ENCODE peak calls at places on chromosomes 12 and 14, in eight cellular contexts. One of them, this sample, is unnamed.

GRCh38 chr12:71469235-71469873 is 29.8 kb downstream of the LGR5 start:
- DNase-seq in ovary: no peak
- DNase-seq in fibroblast of lung: peak
- DNase-seq in GM12865: no peak
- DNase-seq in HL-60: no peak
- DNase-seq in A549: no peak
- DNase-seq in mammary epithelial cell: peak
- DNase-seq in lower leg skin: no peak
- DNase-seq in this sample: no peak

GRCh38 chr14:49594347-49595089 is 4.2 kb upstream of the LRR1 start:
- DNase-seq in ovary: no peak
- DNase-seq in fibroblast of lung: peak
- DNase-seq in GM12865: peak
- DNase-seq in HL-60: no peak
- DNase-seq in A549: no peak
- DNase-seq in mammary epithelial cell: no peak
- DNase-seq in lower leg skin: no peak
- DNase-seq in this sample: peak

GRCh38 chr14:76309572-76310551 is 66.1 kb upstream of the ESRRB start:
- DNase-seq in ovary: no peak
- DNase-seq in fibroblast of lung: no peak
- DNase-seq in GM12865: no peak
- DNase-seq in HL-60: no peak
- DNase-seq in A549: no peak
- DNase-seq in mammary epithelial cell: no peak
- DNase-seq in lower leg skin: no peak
- DNase-seq in this sample: no peak

GRCh38 chr12:11980133-11980532 is 90.6 kb upstream of the BCL2L14 start:
- DNase-seq in ovary: no peak
- DNase-seq in fibroblast of lung: no peak
- DNase-seq in GM12865: peak
- DNase-seq in HL-60: no peak
- DNase-seq in A549: no peak
- DNase-seq in mammary epithelial cell: no peak
- DNase-seq in lower leg skin: no peak
- DNase-seq in this sample: no peak

GRCh38 chr14:92039073-92039719 is 663 bp downstream of the TRIP11 start:
- DNase-seq in ovary: peak
- DNase-seq in fibroblast of lung: peak
- DNase-seq in GM12865: peak
- DNase-seq in HL-60: no peak
- DNase-seq in A549: peak
- DNase-seq in mammary epithelial cell: peak
- DNase-seq in lower leg skin: peak
- DNase-seq in this sample: peak

GRCh38 chr12:121781751-121782615 is 11.5 kb downstream of the RHOF start:
- DNase-seq in ovary: no peak
- DNase-seq in fibroblast of lung: no peak
- DNase-seq in GM12865: peak
- DNase-seq in HL-60: peak
- DNase-seq in A549: no peak
- DNase-seq in mammary epithelial cell: no peak
- DNase-seq in lower leg skin: no peak
- DNase-seq in this sample: peak

GRCh38 chr14:56487761-56488160 is 91.8 kb upstream of the TMEM260 start:
- DNase-seq in ovary: no peak
- DNase-seq in fibroblast of lung: peak
- DNase-seq in GM12865: no peak
- DNase-seq in HL-60: no peak
- DNase-seq in A549: no peak
- DNase-seq in mammary epithelial cell: peak
- DNase-seq in lower leg skin: no peak
- DNase-seq in this sample: no peak

GRCh38 chr12:32312049-32312670 is 87.2 kb upstream of the FGD4 start:
- DNase-seq in ovary: no peak
- DNase-seq in fibroblast of lung: peak
- DNase-seq in GM12865: peak
- DNase-seq in HL-60: peak
- DNase-seq in A549: peak
- DNase-seq in mammary epithelial cell: peak
- DNase-seq in lower leg skin: no peak
- DNase-seq in this sample: peak

GRCh38 chr14:37083599-37083998 is 88.8 kb downstream of the SLC25A21 start:
- DNase-seq in ovary: no peak
- DNase-seq in fibroblast of lung: no peak
- DNase-seq in GM12865: no peak
- DNase-seq in HL-60: no peak
- DNase-seq in A549: no peak
- DNase-seq in mammary epithelial cell: no peak
- DNase-seq in lower leg skin: no peak
- DNase-seq in this sample: no peak

GRCh38 chr12:65886996-65887395 is 62.7 kb downstream of the HMGA2 start:
- DNase-seq in ovary: no peak
- DNase-seq in fibroblast of lung: peak
- DNase-seq in GM12865: no peak
- DNase-seq in HL-60: no peak
- DNase-seq in A549: no peak
- DNase-seq in mammary epithelial cell: no peak
- DNase-seq in lower leg skin: no peak
- DNase-seq in this sample: no peak

GRCh38 chr12:117881517-117881916 is 87.3 kb downstream of the KSR2 start:
- DNase-seq in ovary: no peak
- DNase-seq in fibroblast of lung: no peak
- DNase-seq in GM12865: no peak
- DNase-seq in HL-60: no peak
- DNase-seq in A549: no peak
- DNase-seq in mammary epithelial cell: no peak
- DNase-seq in lower leg skin: no peak
- DNase-seq in this sample: no peak

GRCh38 chr14:54123836-54124235 is 167.2 kb upstream of the BMP4 start:
- DNase-seq in ovary: no peak
- DNase-seq in fibroblast of lung: peak
- DNase-seq in GM12865: no peak
- DNase-seq in HL-60: no peak
- DNase-seq in A549: no peak
- DNase-seq in mammary epithelial cell: no peak
- DNase-seq in lower leg skin: no peak
- DNase-seq in this sample: no peak

GRCh38 chr14:67428501-67429031 is 16.6 kb upstream of the PLEK2 start:
- DNase-seq in ovary: no peak
- DNase-seq in fibroblast of lung: peak
- DNase-seq in GM12865: no peak
- DNase-seq in HL-60: no peak
- DNase-seq in A549: no peak
- DNase-seq in mammary epithelial cell: peak
- DNase-seq in lower leg skin: no peak
- DNase-seq in this sample: no peak

GRCh38 chr14:89251066-89251465 is 166.0 kb downstream of the FOXN3 start:
- DNase-seq in ovary: no peak
- DNase-seq in fibroblast of lung: peak
- DNase-seq in GM12865: no peak
- DNase-seq in HL-60: no peak
- DNase-seq in A549: no peak
- DNase-seq in mammary epithelial cell: peak
- DNase-seq in lower leg skin: no peak
- DNase-seq in this sample: no peak

GRCh38 chr14:89255012-89255411 is 162.0 kb downstream of the FOXN3 start:
- DNase-seq in ovary: no peak
- DNase-seq in fibroblast of lung: no peak
- DNase-seq in GM12865: no peak
- DNase-seq in HL-60: no peak
- DNase-seq in A549: no peak
- DNase-seq in mammary epithelial cell: no peak
- DNase-seq in lower leg skin: no peak
- DNase-seq in this sample: no peak

GRCh38 chr14:89254201-89254919 is 162.7 kb downstream of the FOXN3 start:
- DNase-seq in ovary: no peak
- DNase-seq in fibroblast of lung: no peak
- DNase-seq in GM12865: no peak
- DNase-seq in HL-60: no peak
- DNase-seq in A549: no peak
- DNase-seq in mammary epithelial cell: no peak
- DNase-seq in lower leg skin: no peak
- DNase-seq in this sample: no peak

GRCh38 chr14:89255852-89256251 is 161.2 kb downstream of the FOXN3 start:
- DNase-seq in ovary: no peak
- DNase-seq in fibroblast of lung: no peak
- DNase-seq in GM12865: no peak
- DNase-seq in HL-60: no peak
- DNase-seq in A549: no peak
- DNase-seq in mammary epithelial cell: no peak
- DNase-seq in lower leg skin: no peak
- DNase-seq in this sample: no peak

GRCh38 chr14:89252887-89253532 is 164.0 kb downstream of the FOXN3 start:
- DNase-seq in ovary: no peak
- DNase-seq in fibroblast of lung: no peak
- DNase-seq in GM12865: no peak
- DNase-seq in HL-60: no peak
- DNase-seq in A549: no peak
- DNase-seq in mammary epithelial cell: no peak
- DNase-seq in lower leg skin: no peak
- DNase-seq in this sample: no peak
- TF ChIP-seq CTCF in ovary: no peak
- TF ChIP-seq CTCF in fibroblast of lung: no peak
- TF ChIP-seq CTCF in GM12865: no peak
- TF ChIP-seq CTCF in HL-60: no peak
- TF ChIP-seq CTCF in A549: no peak
- TF ChIP-seq CTCF in mammary epithelial cell: no peak
- TF ChIP-seq CTCF in lower leg skin: no peak
- TF ChIP-seq CTCF in this sample: no peak

GRCh38 chr14:103887557-103888115 is 40.3 kb upstream of the PPP1R13B start:
- DNase-seq in ovary: no peak
- DNase-seq in fibroblast of lung: no peak
- DNase-seq in GM12865: no peak
- DNase-seq in HL-60: no peak
- DNase-seq in A549: no peak
- DNase-seq in mammary epithelial cell: no peak
- DNase-seq in lower leg skin: no peak
- DNase-seq in this sample: no peak

GRCh38 chr14:103887170-103887501 is 39.8 kb upstream of the PPP1R13B start:
- DNase-seq in ovary: no peak
- DNase-seq in fibroblast of lung: no peak
- DNase-seq in GM12865: no peak
- DNase-seq in HL-60: no peak
- DNase-seq in A549: no peak
- DNase-seq in mammary epithelial cell: no peak
- DNase-seq in lower leg skin: no peak
- DNase-seq in this sample: no peak

GRCh38 chr14:103886304-103887169 is 39.2 kb upstream of the PPP1R13B start:
- DNase-seq in ovary: peak
- DNase-seq in fibroblast of lung: no peak
- DNase-seq in GM12865: no peak
- DNase-seq in HL-60: no peak
- DNase-seq in A549: no peak
- DNase-seq in mammary epithelial cell: no peak
- DNase-seq in lower leg skin: no peak
- DNase-seq in this sample: no peak

GRCh38 chr14:103884854-103885253 is 37.5 kb upstream of the PPP1R13B start:
- DNase-seq in ovary: no peak
- DNase-seq in fibroblast of lung: no peak
- DNase-seq in GM12865: no peak
- DNase-seq in HL-60: no peak
- DNase-seq in A549: no peak
- DNase-seq in mammary epithelial cell: no peak
- DNase-seq in lower leg skin: no peak
- DNase-seq in this sample: no peak

GRCh38 chr14:103885509-103885932 is 38.1 kb upstream of the PPP1R13B start:
- DNase-seq in ovary: no peak
- DNase-seq in fibroblast of lung: no peak
- DNase-seq in GM12865: no peak
- DNase-seq in HL-60: no peak
- DNase-seq in A549: no peak
- DNase-seq in mammary epithelial cell: no peak
- DNase-seq in lower leg skin: no peak
- DNase-seq in this sample: no peak
- TF ChIP-seq CTCF in ovary: no peak
- TF ChIP-seq CTCF in fibroblast of lung: no peak
- TF ChIP-seq CTCF in GM12865: no peak
- TF ChIP-seq CTCF in HL-60: no peak
- TF ChIP-seq CTCF in A549: no peak
- TF ChIP-seq CTCF in mammary epithelial cell: no peak
- TF ChIP-seq CTCF in lower leg skin: no peak
- TF ChIP-seq CTCF in this sample: no peak

DNA sequence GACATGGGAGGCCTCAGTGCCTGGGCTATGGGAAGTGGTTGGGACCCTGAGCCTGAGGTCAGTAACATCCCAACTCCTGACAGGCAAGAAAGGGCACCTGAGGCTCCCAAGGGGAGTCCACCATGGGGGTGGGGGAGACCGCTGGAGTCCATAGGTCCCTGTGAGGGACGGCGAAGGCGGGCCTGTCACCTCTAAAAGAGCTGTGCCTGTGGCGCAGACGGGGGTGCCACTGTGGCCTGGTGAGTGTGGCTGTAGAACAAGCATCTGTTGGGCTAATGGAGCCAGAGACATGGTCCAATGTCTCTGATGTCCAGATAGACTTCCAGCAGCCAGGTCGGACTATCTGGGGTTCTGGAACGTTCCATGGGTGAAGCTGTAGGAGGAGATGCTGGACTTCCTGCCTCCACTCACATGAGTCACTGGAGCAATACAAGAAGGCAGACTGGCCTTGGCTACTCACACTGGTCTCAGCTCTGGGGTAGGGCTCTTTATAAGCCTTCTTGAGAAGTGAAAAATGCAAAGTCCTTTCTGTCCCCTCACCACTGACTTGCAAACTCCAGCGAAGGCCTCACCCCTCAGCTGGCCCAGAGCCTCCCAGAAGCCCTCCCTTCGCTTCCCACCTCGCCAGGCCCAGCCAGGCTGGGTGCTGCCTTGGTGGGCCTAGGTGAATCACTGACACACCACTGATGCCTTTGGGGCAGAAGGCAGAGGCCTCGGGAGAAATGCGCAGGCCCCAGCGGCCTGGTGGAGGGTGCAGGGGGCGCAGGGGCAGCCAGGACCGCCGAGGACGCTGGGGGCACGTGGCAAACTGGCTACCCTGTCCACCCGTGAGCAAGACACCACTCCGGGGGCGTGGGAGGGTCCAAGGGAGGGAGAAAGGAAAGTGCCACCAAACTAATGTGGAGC is 1.1 kb upstream of the TRAF3 start:
- DNase-seq in ovary: no peak
- DNase-seq in fibroblast of lung: peak
- DNase-seq in GM12865: peak
- DNase-seq in HL-60: no peak
- DNase-seq in A549: no peak
- DNase-seq in mammary epithelial cell: peak
- DNase-seq in lower leg skin: no peak
- DNase-seq in this sample: peak
- TF ChIP-seq CTCF in ovary: no peak
- TF ChIP-seq CTCF in fibroblast of lung: no peak
- TF ChIP-seq CTCF in GM12865: no peak
- TF ChIP-seq CTCF in HL-60: no peak
- TF ChIP-seq CTCF in A549: no peak
- TF ChIP-seq CTCF in mammary epithelial cell: no peak
- TF ChIP-seq CTCF in lower leg skin: no peak
- TF ChIP-seq CTCF in this sample: no peak

DNA sequence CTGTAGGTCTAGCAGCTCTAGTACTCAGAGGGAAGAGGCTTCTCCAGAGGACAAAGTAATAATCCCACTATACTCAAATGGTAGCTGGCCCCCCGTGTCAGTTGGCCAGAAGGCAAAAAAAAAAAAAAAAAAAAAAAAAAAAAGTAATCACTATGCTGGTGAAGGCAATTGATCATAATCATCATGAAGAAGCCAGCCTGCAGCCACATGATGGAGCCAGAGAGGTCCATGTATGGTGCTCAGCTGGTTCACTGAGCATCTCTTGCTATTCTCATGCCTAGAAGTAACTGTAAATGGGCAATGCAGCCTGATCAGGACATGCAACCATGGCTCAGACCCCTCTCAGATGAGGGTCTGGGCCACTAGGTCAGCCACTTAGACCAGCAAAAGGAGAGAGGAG is 378.8 kb downstream of the MED13L start:
- DNase-seq in ovary: no peak
- DNase-seq in fibroblast of lung: no peak
- DNase-seq in GM12865: peak
- DNase-seq in HL-60: no peak
- DNase-seq in A549: no peak
- DNase-seq in mammary epithelial cell: no peak
- DNase-seq in lower leg skin: no peak
- DNase-seq in this sample: no peak
- TF ChIP-seq CTCF in ovary: no peak
- TF ChIP-seq CTCF in fibroblast of lung: no peak
- TF ChIP-seq CTCF in GM12865: no peak
- TF ChIP-seq CTCF in HL-60: no peak
- TF ChIP-seq CTCF in A549: peak
- TF ChIP-seq CTCF in mammary epithelial cell: peak
- TF ChIP-seq CTCF in lower leg skin: no peak
- TF ChIP-seq CTCF in this sample: peak

This sample was measured in GM13977.